ENCODE peak calls at places on chromosomes 1 and 21, in ten cellular contexts. One of them, this sample, is unnamed.

GRCh38 chr1:39269349-39269748 is 64.9 kb downstream of the MACF1 start:
- DNase-seq in esophagus squamous epithelium: no peak
- DNase-seq in uterus: no peak
- DNase-seq in adrenal gland: no peak
- DNase-seq in IMR-90: no peak
- DNase-seq in HepG2: no peak
- DNase-seq in upper lobe of left lung: no peak
- DNase-seq in spleen: no peak
- DNase-seq in ovary: no peak
- DNase-seq in A549: no peak
- DNase-seq in this sample: no peak

GRCh38 chr1:10114746-10115145 is 82.0 kb downstream of the UBE4B start:
- DNase-seq in A549: no peak
- DNase-seq in spleen: no peak
- DNase-seq in ovary: no peak
- DNase-seq in adrenal gland: no peak
- DNase-seq in esophagus squamous epithelium: no peak
- DNase-seq in HepG2: no peak
- DNase-seq in uterus: no peak
- DNase-seq in IMR-90: no peak
- DNase-seq in upper lobe of left lung: no peak
- DNase-seq in this sample: no peak

GRCh38 chr21:35198004-35198403 is 148.9 kb upstream of the RUNX1 start:
- DNase-seq in IMR-90: peak
- DNase-seq in A549: peak
- DNase-seq in uterus: no peak
- DNase-seq in adrenal gland: no peak
- DNase-seq in ovary: no peak
- DNase-seq in esophagus squamous epithelium: no peak
- DNase-seq in upper lobe of left lung: no peak
- DNase-seq in HepG2: no peak
- DNase-seq in spleen: no peak
- DNase-seq in this sample: no peak

GRCh38 chr1:20731057-20731991 is 1.2 kb downstream of the SH2D5 start:
- DNase-seq in A549: no peak
- DNase-seq in adrenal gland: no peak
- DNase-seq in uterus: no peak
- DNase-seq in ovary: no peak
- DNase-seq in upper lobe of left lung: peak
- DNase-seq in HepG2: no peak
- DNase-seq in esophagus squamous epithelium: no peak
- DNase-seq in spleen: no peak
- DNase-seq in IMR-90: no peak
- DNase-seq in this sample: no peak

GRCh38 chr1:2803931-2804627 is 2.6 kb upstream of the TTC34 start:
- DNase-seq in HepG2: no peak
- DNase-seq in adrenal gland: no peak
- DNase-seq in esophagus squamous epithelium: no peak
- DNase-seq in upper lobe of left lung: peak
- DNase-seq in uterus: no peak
- DNase-seq in ovary: no peak
- DNase-seq in IMR-90: no peak
- DNase-seq in A549: no peak
- DNase-seq in spleen: peak
- DNase-seq in this sample: no peak

GRCh38 chr21:44066116-44066515 is 41.1 kb upstream of the PWP2 start:
- DNase-seq in A549: no peak
- DNase-seq in adrenal gland: no peak
- DNase-seq in uterus: no peak
- DNase-seq in spleen: no peak
- DNase-seq in ovary: no peak
- DNase-seq in IMR-90: no peak
- DNase-seq in upper lobe of left lung: no peak
- DNase-seq in esophagus squamous epithelium: no peak
- DNase-seq in HepG2: no peak
- DNase-seq in this sample: no peak

GRCh38 chr1:212699839-212700596 is at the start of gene BATF3:
- DNase-seq in esophagus squamous epithelium: no peak
- DNase-seq in A549: peak
- DNase-seq in IMR-90: no peak
- DNase-seq in HepG2: no peak
- DNase-seq in upper lobe of left lung: peak
- DNase-seq in uterus: peak
- DNase-seq in adrenal gland: peak
- DNase-seq in ovary: peak
- DNase-seq in spleen: peak
- DNase-seq in this sample: no peak

GRCh38 chr1:2240251-2241156 is 12.4 kb downstream of the SKI start:
- DNase-seq in ovary: peak
- DNase-seq in IMR-90: peak
- DNase-seq in A549: no peak
- DNase-seq in uterus: peak
- DNase-seq in upper lobe of left lung: peak
- DNase-seq in spleen: no peak
- DNase-seq in HepG2: no peak
- DNase-seq in adrenal gland: peak
- DNase-seq in esophagus squamous epithelium: no peak
- DNase-seq in this sample: no peak

GRCh38 chr1:66353207-66353606 is 180.7 kb upstream of the SGIP1 start:
- DNase-seq in HepG2: no peak
- DNase-seq in spleen: no peak
- DNase-seq in uterus: no peak
- DNase-seq in IMR-90: no peak
- DNase-seq in esophagus squamous epithelium: no peak
- DNase-seq in A549: no peak
- DNase-seq in adrenal gland: no peak
- DNase-seq in ovary: no peak
- DNase-seq in upper lobe of left lung: no peak
- DNase-seq in this sample: no peak

GRCh38 chr1:59159557-59160203 is 137.2 kb upstream of the FGGY start:
- DNase-seq in spleen: no peak
- DNase-seq in upper lobe of left lung: no peak
- DNase-seq in adrenal gland: no peak
- DNase-seq in uterus: no peak
- DNase-seq in IMR-90: no peak
- DNase-seq in ovary: no peak
- DNase-seq in HepG2: no peak
- DNase-seq in A549: no peak
- DNase-seq in esophagus squamous epithelium: no peak
- DNase-seq in this sample: no peak

GRCh38 chr1:23345920-23346319 is 1.8 kb upstream of the HNRNPR start:
- DNase-seq in esophagus squamous epithelium: no peak
- DNase-seq in upper lobe of left lung: no peak
- DNase-seq in IMR-90: no peak
- DNase-seq in adrenal gland: no peak
- DNase-seq in HepG2: no peak
- DNase-seq in spleen: no peak
- DNase-seq in ovary: no peak
- DNase-seq in uterus: no peak
- DNase-seq in A549: no peak
- DNase-seq in this sample: no peak
- TF ChIP-seq POLR2A in esophagus squamous epithelium: no peak
- TF ChIP-seq POLR2A in upper lobe of left lung: no peak
- TF ChIP-seq POLR2A in IMR-90: no peak
- TF ChIP-seq POLR2A in adrenal gland: no peak
- TF ChIP-seq POLR2A in HepG2: no peak
- TF ChIP-seq POLR2A in spleen: no peak
- TF ChIP-seq POLR2A in ovary: no peak
- TF ChIP-seq POLR2A in uterus: no peak
- TF ChIP-seq POLR2A in A549: no peak
- TF ChIP-seq POLR2A in this sample: no peak

DNA sequence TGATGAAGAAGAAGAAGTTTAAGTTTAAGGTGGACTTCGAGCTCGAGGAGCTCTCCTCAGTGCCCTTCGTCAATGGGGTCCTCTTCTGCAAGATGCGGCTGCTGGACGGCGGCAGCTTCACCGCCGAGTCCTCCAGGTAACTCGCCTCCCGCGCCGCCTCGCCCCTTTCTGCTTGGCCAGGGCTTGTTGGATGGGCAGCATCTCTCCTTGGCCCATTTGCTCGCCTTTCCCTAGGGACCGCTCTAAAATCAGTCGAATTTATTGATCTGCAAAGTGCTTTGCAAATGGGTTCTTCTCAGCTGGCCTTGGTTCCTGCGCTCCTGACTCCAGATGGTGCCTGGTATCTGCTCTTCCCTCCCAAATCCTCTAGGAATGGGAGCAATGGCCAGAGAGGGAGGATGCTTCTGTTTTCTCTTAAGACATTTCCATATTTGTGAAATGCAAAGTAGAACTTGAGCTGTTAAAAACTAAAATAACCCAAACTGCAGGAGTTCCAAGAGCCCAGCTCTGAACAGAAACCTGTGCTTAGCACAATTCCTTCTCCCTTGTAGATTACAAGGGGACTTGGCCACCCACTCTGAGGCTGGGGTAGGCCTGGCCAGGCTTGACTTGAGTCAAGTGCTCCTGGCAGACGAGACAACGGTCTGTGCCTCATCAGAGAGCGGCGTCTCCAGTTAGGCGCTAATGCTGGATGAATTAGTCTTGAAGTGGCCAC is 687 bp downstream of the EEIG2 start:
- DNase-seq in spleen: peak
- DNase-seq in esophagus squamous epithelium: peak
- DNase-seq in upper lobe of left lung: peak
- DNase-seq in IMR-90: peak
- DNase-seq in A549: peak
- DNase-seq in adrenal gland: peak
- DNase-seq in ovary: peak
- DNase-seq in HepG2: peak
- DNase-seq in uterus: peak
- DNase-seq in this sample: no peak
- TF ChIP-seq POLR2A in spleen: no peak
- TF ChIP-seq POLR2A in esophagus squamous epithelium: no peak
- TF ChIP-seq POLR2A in upper lobe of left lung: no peak
- TF ChIP-seq POLR2A in IMR-90: no peak
- TF ChIP-seq POLR2A in A549: peak
- TF ChIP-seq POLR2A in adrenal gland: peak
- TF ChIP-seq POLR2A in ovary: no peak
- TF ChIP-seq POLR2A in HepG2: no peak
- TF ChIP-seq POLR2A in uterus: no peak
- TF ChIP-seq POLR2A in this sample: peak

DNA sequence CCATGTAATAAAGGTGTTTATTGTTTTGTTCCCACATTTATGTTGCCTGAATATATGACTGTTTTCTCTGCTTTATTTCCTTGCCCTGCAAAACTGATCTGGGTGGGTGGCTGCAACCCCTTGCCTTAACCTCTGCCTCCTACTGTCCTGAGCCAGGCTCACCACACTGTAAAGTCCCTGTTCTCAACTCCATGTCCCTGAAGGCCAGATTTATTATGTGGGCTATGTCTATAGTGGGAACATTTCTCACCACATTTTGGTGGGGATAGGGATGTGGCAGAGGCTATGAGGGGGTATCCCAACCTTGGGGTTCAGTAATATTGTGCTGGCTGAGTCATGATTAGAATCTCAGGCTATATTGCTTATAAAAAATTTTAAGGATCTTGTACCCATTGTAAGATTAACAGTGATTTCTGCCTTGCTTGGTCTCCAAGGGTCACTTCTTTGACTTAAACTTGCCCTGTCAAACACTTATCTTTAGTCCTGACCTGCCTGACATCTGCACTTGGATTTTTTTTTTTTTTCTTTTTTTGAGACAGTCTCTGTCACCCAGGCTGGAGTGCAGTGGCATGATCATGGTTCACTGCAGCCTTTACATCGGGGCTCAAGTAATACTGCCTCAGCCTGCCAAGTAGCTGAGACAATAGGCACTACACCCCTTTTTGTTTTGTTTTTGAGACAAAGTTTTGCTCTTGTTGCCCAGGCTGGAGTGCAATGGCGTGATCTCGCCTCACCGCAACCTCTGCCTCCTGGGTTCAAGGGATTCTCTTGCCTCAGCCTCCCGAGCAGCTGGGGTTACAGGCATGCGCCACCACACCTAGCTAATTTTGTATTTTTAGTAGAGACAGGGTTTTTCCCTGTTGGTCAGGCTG is 3.6 kb downstream of the RPS8 start:
- DNase-seq in adrenal gland: no peak
- DNase-seq in spleen: no peak
- DNase-seq in ovary: no peak
- DNase-seq in upper lobe of left lung: no peak
- DNase-seq in esophagus squamous epithelium: no peak
- DNase-seq in uterus: no peak
- DNase-seq in HepG2: no peak
- DNase-seq in A549: no peak
- DNase-seq in IMR-90: no peak
- DNase-seq in this sample: no peak
- TF ChIP-seq POLR2A in adrenal gland: no peak
- TF ChIP-seq POLR2A in spleen: no peak
- TF ChIP-seq POLR2A in ovary: no peak
- TF ChIP-seq POLR2A in upper lobe of left lung: no peak
- TF ChIP-seq POLR2A in esophagus squamous epithelium: no peak
- TF ChIP-seq POLR2A in uterus: no peak
- TF ChIP-seq POLR2A in HepG2: peak
- TF ChIP-seq POLR2A in A549: no peak
- TF ChIP-seq POLR2A in IMR-90: no peak
- TF ChIP-seq POLR2A in this sample: no peak

DNA sequence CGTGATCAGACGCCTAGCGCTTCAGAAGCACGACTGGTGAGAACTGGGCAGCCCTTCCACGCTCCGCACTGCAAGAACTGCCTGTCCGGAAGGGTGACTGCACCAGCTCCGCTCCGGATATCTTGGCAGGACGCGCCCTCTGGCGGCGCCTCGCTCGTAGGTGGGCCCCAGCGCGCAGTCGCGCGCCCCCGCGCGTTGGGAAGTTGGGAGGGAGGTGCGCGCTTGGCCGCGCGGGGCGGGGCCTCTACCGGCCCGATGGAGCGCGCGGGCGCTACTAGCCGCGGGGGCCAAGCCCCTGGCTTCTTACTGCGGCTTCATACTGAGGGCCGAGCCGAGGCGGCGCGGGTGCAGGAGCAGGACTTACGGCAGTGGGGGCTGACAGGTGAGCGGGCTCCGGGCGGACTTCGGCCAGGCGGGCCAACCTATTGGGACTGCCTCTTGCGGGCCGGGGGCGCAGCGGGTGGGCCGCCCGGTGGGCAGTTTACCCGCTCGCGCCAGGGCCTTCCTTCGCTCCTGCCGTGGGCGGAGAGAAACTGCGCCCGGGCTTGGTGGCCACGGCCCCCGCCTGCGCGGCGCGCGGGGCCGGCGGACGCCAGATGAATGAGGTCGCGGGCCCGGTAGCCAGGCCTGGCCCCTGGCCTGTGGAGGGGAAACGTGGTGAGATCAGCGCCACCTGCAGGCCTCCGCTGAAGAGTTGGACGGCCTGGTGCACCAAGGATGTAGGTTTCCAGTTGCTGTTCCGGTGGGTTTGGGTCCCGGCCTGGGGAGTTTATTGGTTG is at the start of gene CHD1L:
- DNase-seq in HepG2: peak
- DNase-seq in upper lobe of left lung: peak
- DNase-seq in uterus: peak
- DNase-seq in IMR-90: peak
- DNase-seq in esophagus squamous epithelium: peak
- DNase-seq in A549: peak
- DNase-seq in adrenal gland: peak
- DNase-seq in ovary: peak
- DNase-seq in spleen: peak
- DNase-seq in this sample: peak
- TF ChIP-seq POLR2A in HepG2: peak
- TF ChIP-seq POLR2A in upper lobe of left lung: no peak
- TF ChIP-seq POLR2A in uterus: peak
- TF ChIP-seq POLR2A in IMR-90: peak
- TF ChIP-seq POLR2A in esophagus squamous epithelium: no peak
- TF ChIP-seq POLR2A in A549: peak
- TF ChIP-seq POLR2A in adrenal gland: peak
- TF ChIP-seq POLR2A in ovary: peak
- TF ChIP-seq POLR2A in spleen: no peak
- TF ChIP-seq POLR2A in this sample: peak

This sample was measured in GM12891.